ENCODE peak calls at places on chromosome 7, in five cellular contexts. P is HuH-7.5, U is left ventricle myocardium superior, H is adrenal gland, I is EL. C is an unnamed sample.

GRCh38 chr7:115128163-115128562 is 206.3 kb downstream of the MDFIC start:
- DNase-seq in H (no peak), U (no peak), I (no peak), P (no peak), C (no peak)

GRCh38 chr7:129840757-129841156 is 112.0 kb downstream of the UBE2H start:
- DNase-seq in H (peak), P (no peak), I (no peak), U (no peak), C (no peak)

GRCh38 chr7:45267262-45267661 is 109.7 kb downstream of the RAMP3 start:
- DNase-seq in H (no peak), P (no peak), U (no peak), I (peak), C (no peak)

GRCh38 chr7:100583132-100584045 is 2.5 kb downstream of the LRCH4 start:
- DNase-seq in P (no peak), U (peak), H (peak), I (peak), C (no peak)

GRCh38 chr7:15687645-15688025 is 1.2 kb upstream of the MEOX2 start:
- DNase-seq in U (peak), P (no peak), H (no peak), I (peak), C (peak)

GRCh38 chr7:92674379-92674778 is 84.2 kb upstream of the FAM133B start:
- DNase-seq in U (no peak), I (no peak), P (no peak), H (no peak), C (no peak)

GRCh38 chr7:5574770-5575269 is 151.2 kb upstream of the TNRC18 start:
- DNase-seq in U (peak), I (no peak), P (no peak), H (peak), C (no peak)

GRCh38 chr7:42914009-42914725 is 2.3 kb upstream of the C7orf25 start:
- DNase-seq in P (no peak), U (no peak), H (no peak), I (peak), C (no peak)

GRCh38 chr7:4753610-4754432 is 21.6 kb upstream of the AP5Z1 start:
- DNase-seq in P (peak), I (peak), U (peak), H (peak), C (peak)

GRCh38 chr7:139563856-139564255 is 40.4 kb downstream of the CLEC2L start:
- DNase-seq in U (no peak), P (no peak), H (no peak), I (no peak), C (no peak)

GRCh38 chr7:66304536-66304935 is 99.4 kb downstream of the TPST1 start:
- DNase-seq in H (no peak), I (peak), P (no peak), U (no peak), C (no peak)

GRCh38 chr7:20279979-20280378 is 50.7 kb upstream of the ITGB8 start:
- DNase-seq in I (no peak), H (no peak), P (no peak), U (no peak), C (no peak)

GRCh38 chr7:140672382-140673062 is at the start of gene ADCK2:
- DNase-seq in I (peak), U (peak), P (peak), H (peak), C (peak)

GRCh38 chr7:73613954-73614735 is 10.2 kb downstream of the MLXIPL start:
- DNase-seq in I (no peak), U (no peak), H (no peak), P (no peak), C (no peak)

GRCh38 chr7:55130554-55131198 is 111.9 kb downstream of the EGFR start:
- DNase-seq in I (peak), H (peak), U (peak), P (no peak), C (peak)

C was measured in neural crest cell.